ENCODE peak calls at places on chromosomes 1 and 21, in nine cellular contexts. S is OCI-LY7, I is astrocyte, Q is fibroblast of pulmonary artery, K is mesothelial cell of epicardium, X is cardiac muscle cell, P is fibroblast of lung, L is endothelial cell, M is nephron progenitor cell. D is an unnamed sample.
A peak's percentile ranks its signal among the peaks of the same experiment; 100 is the strongest.

GRCh38 chr1:36520771-36521420 is 38.2 kb upstream of the CSF3R start:
- DNase-seq in X (no peak), P (no peak), S (no peak), I (no peak), L (no peak), Q (no peak), M (peak; percentile 28), K (no peak), D (no peak)

GRCh38 chr1:229300099-229300757 is 29.3 kb downstream of the RAB4A start:
- DNase-seq in P (no peak), S (no peak), X (no peak), Q (no peak), K (no peak), M (no peak), L (no peak), I (no peak), D (no peak)

GRCh38 chr1:9721606-9722377 is 70.3 kb downstream of the PIK3CD start:
- DNase-seq in Q (peak; percentile 32), I (no peak), P (peak; percentile 14), K (no peak), X (peak; percentile 32), S (peak; percentile 78), L (peak; percentile 74), M (peak; percentile 81), D (peak; percentile 65)

GRCh38 chr1:2206813-2207488 is 12.4 kb upstream of the FAAP20 start:
- DNase-seq in Q (no peak), M (peak; percentile 10), X (no peak), S (no peak), P (no peak), I (no peak), L (no peak), K (no peak), D (no peak)

GRCh38 chr1:1775364-1776226 is 2.7 kb downstream of the NADK start:
- DNase-seq in P (no peak), M (no peak), L (no peak), Q (no peak), X (no peak), I (no peak), S (peak; percentile 74), K (no peak), D (no peak)

GRCh38 chr1:32920833-32921232 is 19.6 kb upstream of the TMEM54 start:
- DNase-seq in M (no peak), P (no peak), I (no peak), Q (no peak), L (no peak), X (peak; percentile 44), K (no peak), S (no peak), D (no peak)

GRCh38 chr1:108071601-108072000 is 106.6 kb upstream of the VAV3 start:
- DNase-seq in M (no peak), X (no peak), K (no peak), L (no peak), S (no peak), P (no peak), Q (no peak), I (no peak), D (no peak)

GRCh38 chr1:53449026-53449425 is 10.2 kb upstream of the DMRTB1 start:
- DNase-seq in K (no peak), L (no peak), S (no peak), X (peak; percentile 71), M (no peak), Q (peak; percentile 59), I (peak; percentile 91), P (peak; percentile 66), D (no peak)

GRCh38 chr21:28104346-28104745 is 888.3 kb downstream of the LTN1 start:
- DNase-seq in X (no peak), I (no peak), P (no peak), S (no peak), M (no peak), Q (no peak), K (no peak), L (no peak), D (no peak)

GRCh38 chr1:215282557-215282956 is 200.0 kb downstream of the KCNK2 start:
- DNase-seq in Q (peak; percentile 29), M (no peak), P (no peak), K (no peak), I (peak; percentile 25), L (no peak), S (no peak), X (no peak), D (no peak)

GRCh38 chr1:215284966-215285365 is 202.4 kb downstream of the KCNK2 start:
- DNase-seq in Q (no peak), L (no peak), I (no peak), X (no peak), K (no peak), P (peak; percentile 29), S (no peak), M (no peak), D (no peak)

GRCh38 chr1:215276582-215276981 is 194.0 kb downstream of the KCNK2 start:
- DNase-seq in S (no peak), P (no peak), L (no peak), Q (no peak), K (no peak), X (no peak), M (no peak), I (no peak), D (no peak)

GRCh38 chr1:215277537-215277936 is 195.0 kb downstream of the KCNK2 start:
- DNase-seq in K (no peak), M (no peak), X (peak; percentile 6), L (no peak), Q (peak; percentile 31), I (peak; percentile 24), P (peak; percentile 75), S (no peak), D (no peak)

GRCh38 chr1:215279682-215280081 is 197.1 kb downstream of the KCNK2 start:
- DNase-seq in M (no peak), I (no peak), Q (no peak), P (no peak), K (no peak), S (no peak), X (no peak), L (no peak), D (no peak)
- TF ChIP-seq CTCF in M (no peak), I (no peak), Q (no peak), P (no peak), K (no peak), S (no peak), X (no peak), L (no peak), D (no peak)

GRCh38 chr1:94243665-94244064 is 6.3 kb upstream of the ARHGAP29 start:
- DNase-seq in Q (no peak), X (no peak), M (no peak), K (no peak), L (no peak), S (no peak), P (no peak), I (no peak), D (no peak)

GRCh38 chr1:94237291-94238226 is at the start of gene ARHGAP29:
- DNase-seq in X (peak; percentile 86), I (peak; percentile 39), Q (peak; percentile 75), L (peak; percentile 94), P (peak; percentile 44), M (peak; percentile 96), S (peak; percentile 40), K (peak; percentile 83), D (peak; percentile 87)

GRCh38 chr1:94244816-94245215 is 7.4 kb upstream of the ARHGAP29 start:
- DNase-seq in P (no peak), K (no peak), L (no peak), X (no peak), M (no peak), S (no peak), Q (no peak), I (no peak), D (no peak)

GRCh38 chr1:94239796-94240195 is 2.4 kb upstream of the ARHGAP29 start:
- DNase-seq in M (no peak), Q (no peak), S (no peak), P (no peak), I (no peak), K (no peak), X (no peak), L (no peak), D (no peak)

GRCh38 chr1:94240822-94241221 is 3.4 kb upstream of the ARHGAP29 start:
- DNase-seq in K (no peak), I (no peak), Q (peak; percentile 49), M (no peak), L (no peak), X (peak; percentile 51), S (peak; percentile 3), P (peak; percentile 39), D (no peak)
- TF ChIP-seq CTCF in K (no peak), I (peak; percentile 38), Q (peak; percentile 41), M (peak; percentile 69), L (peak; percentile 31), X (peak; percentile 44), S (peak; percentile 73), P (peak; percentile 47), D (peak; percentile 65)

DNA sequence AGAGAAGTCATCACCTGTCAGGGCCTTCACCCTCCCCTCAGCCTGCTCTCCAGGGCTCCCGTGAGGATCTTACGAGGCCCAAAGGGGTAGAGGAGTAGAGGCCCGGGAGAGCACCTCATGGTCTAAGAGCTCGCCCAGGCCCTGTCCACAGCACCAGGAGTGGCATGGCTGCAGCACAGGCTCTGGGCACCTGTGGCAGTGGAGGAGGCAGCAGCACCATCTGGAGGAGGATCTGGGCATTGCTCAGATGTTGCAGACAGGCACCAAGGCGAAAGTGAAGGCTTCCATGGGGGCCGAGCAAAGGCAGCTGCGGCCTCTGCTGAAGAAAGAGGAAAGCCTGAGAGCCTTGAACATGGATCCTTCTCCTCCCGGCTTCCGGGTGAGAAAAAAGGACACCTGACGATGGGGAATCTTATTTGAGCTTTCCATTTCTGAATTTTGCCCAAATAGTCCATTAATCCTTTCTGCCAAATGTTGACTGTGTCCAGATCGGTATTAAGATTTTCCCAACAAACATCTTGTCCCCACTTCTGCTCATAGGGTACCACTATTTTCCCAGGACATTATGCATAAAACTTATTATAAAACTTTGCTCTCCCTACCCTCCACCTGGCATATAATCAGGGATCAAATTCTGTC is 604.7 kb downstream of the PTPRC start:
- DNase-seq in S (peak; percentile 59), I (no peak), Q (peak; percentile 57), L (peak; percentile 68), M (peak; percentile 59), P (peak; percentile 39), X (peak; percentile 58), K (no peak), D (no peak)
- TF ChIP-seq CTCF in S (peak; percentile 80), I (peak; percentile 33), Q (peak; percentile 70), L (peak; percentile 59), M (peak; percentile 63), P (peak; percentile 70), X (peak; percentile 62), K (no peak), D (peak; percentile 40)

GRCh38 chr1:247224822-247225221 is 31.1 kb upstream of the VN1R5 start:
- DNase-seq in L (no peak), X (no peak), S (no peak), I (no peak), Q (no peak), K (no peak), M (no peak), P (no peak), D (no peak)

GRCh38 chr1:247222840-247223239 is 33.0 kb upstream of the VN1R5 start:
- DNase-seq in I (no peak), S (no peak), P (no peak), K (no peak), L (no peak), X (no peak), M (no peak), Q (no peak), D (no peak)

DNA sequence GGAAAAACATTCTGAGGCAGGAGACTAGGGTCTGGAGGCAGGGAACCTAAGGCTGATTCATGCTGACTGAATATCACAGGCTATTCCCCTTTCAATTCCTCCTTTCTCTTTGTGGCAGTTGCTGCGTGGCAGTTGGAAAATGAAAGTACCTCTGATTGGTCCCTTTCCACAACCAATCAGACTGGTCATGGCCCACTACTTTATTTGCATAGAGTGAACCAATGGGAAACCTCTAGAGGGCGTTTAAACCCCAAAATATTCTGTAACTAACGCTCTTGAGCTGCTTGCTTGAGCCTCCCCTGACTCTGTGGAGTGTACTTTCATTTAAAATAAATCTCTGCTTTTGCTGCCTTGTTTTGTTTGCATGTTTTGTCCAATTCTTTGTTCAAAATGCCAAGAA is 27.7 kb upstream of the VN1R5 start:
- DNase-seq in P (peak; percentile 11), X (peak; percentile 25), Q (peak; percentile 31), M (no peak), K (no peak), S (no peak), I (peak; percentile 15), L (no peak), D (no peak)
- TF ChIP-seq CTCF in P (no peak), X (no peak), Q (no peak), M (no peak), K (no peak), S (peak; percentile 15), I (no peak), L (no peak), D (no peak)

D was measured in progenitor cell of endocrine pancreas.